ENCODE peak calls at places on chromosomes 6 and 20, in ten cellular contexts. L is RPMI7951; F is A172; G is M059J; E is brain microvascular endothelial cell; O is NCI-H1930; B is mucosa of descending colon; K is RKO; Y is HFFc6; I is activated T-helper 1 cell treated with anti-CD3 and anti-CD28 coated beads, Interleukin-2, amount 50 U/mL, for 16 hours. R is an unnamed sample.
A peak's percentile ranks its signal among the peaks of the same experiment; 100 is the strongest.

GRCh38 chr6:117008618-117009017 is 131.6 kb downstream of the RFX6 start:
- DNase-seq in L (no peak), F (no peak), G (no peak), E (no peak), O (no peak), B (no peak), K (no peak), Y (no peak), I (no peak), R (no peak)

GRCh38 chr20:10929023-10929422 is 255.2 kb upstream of the JAG1 start:
- DNase-seq in L (peak; percentile 8), F (no peak), G (peak; percentile 75), E (peak; percentile 43), O (no peak), B (no peak), K (no peak), Y (no peak), I (no peak), R (no peak)

GRCh38 chr6:6600865-6601264 is 12.3 kb downstream of the LY86 start:
- DNase-seq in L (no peak), F (no peak), G (peak; percentile 30), E (no peak), O (no peak), B (no peak), K (no peak), Y (no peak), I (no peak), R (no peak)

GRCh38 chr6:17741507-17741906 is 34.8 kb upstream of the NUP153 start:
- DNase-seq in L (peak; percentile 22), F (no peak), G (no peak), E (no peak), O (no peak), B (no peak), K (no peak), Y (no peak), I (no peak), R (peak; percentile 87)

GRCh38 chr20:18943542-18943941 is 130.0 kb downstream of the SCP2D1 start:
- DNase-seq in L (peak; percentile 11), F (peak; percentile 49), G (peak; percentile 11), E (no peak), O (no peak), B (no peak), K (no peak), Y (no peak), I (no peak), R (no peak)

GRCh38 chr6:45532626-45533258 is 155.0 kb upstream of the SUPT3H start:
- DNase-seq in L (peak; percentile 78), F (no peak), G (no peak), E (peak; percentile 42), O (no peak), B (no peak), K (no peak), Y (no peak), I (no peak), R (peak; percentile 65)

GRCh38 chr20:23049933-23050838 is 714 bp upstream of the THBD start:
- DNase-seq in L (no peak), F (no peak), G (peak; percentile 79), E (peak; percentile 19), O (no peak), B (peak; percentile 14), K (no peak), Y (no peak), I (no peak), R (peak; percentile 60)

GRCh38 chr6:44179072-44179536 is 20.5 kb downstream of the CAPN11 start:
- DNase-seq in L (peak; percentile 37), F (no peak), G (peak; percentile 67), E (no peak), O (no peak), B (no peak), K (no peak), Y (no peak), I (no peak), R (no peak)

GRCh38 chr6:106560966-106561740 is 68.1 kb downstream of the RTN4IP1 start:
- DNase-seq in L (peak; percentile 73), F (peak; percentile 22), G (peak; percentile 53), E (peak; percentile 24), O (no peak), B (no peak), K (no peak), Y (peak; percentile 42), I (no peak), R (no peak)

GRCh38 chr20:49916146-49917002 is 1.0 kb upstream of the SPATA2 start:
- DNase-seq in L (peak; percentile 77), F (peak; percentile 42), G (peak; percentile 87), E (no peak), O (no peak), B (peak; percentile 78), K (peak; percentile 65), Y (peak; percentile 28), I (no peak), R (no peak)

GRCh38 chr6:165574770-165575549 is 88.1 kb downstream of the PDE10A start:
- DNase-seq in L (no peak), F (peak; percentile 82), G (peak; percentile 55), E (no peak), O (no peak), B (no peak), K (no peak), Y (no peak), I (no peak), R (no peak)

R was measured in myocyte.